ENCODE peak calls at places on chromosomes 5 and 9, in nine cellular contexts. One of them, this sample, is unnamed.

GRCh38 chr9:124257865-124258764 is at the start of gene NEK6:
- DNase-seq in heart right ventricle: peak
- DNase-seq in GM03348: peak
- DNase-seq in mesendoderm: no peak
- DNase-seq in NCI-H1105 treated with DMSO at 0.1 percent for 48 hours: no peak
- DNase-seq in BJ: no peak
- DNase-seq in activated naive CD4-positive, alpha-beta T cell treated with anti-CD3 and anti-CD28 coated beads for 36 hours: no peak
- DNase-seq in dorsolateral prefrontal cortex: no peak
- DNase-seq in T-helper 1 cell: peak
- DNase-seq in this sample: peak

GRCh38 chr5:81450940-81451339 is 57.0 kb upstream of the ACOT12 start:
- DNase-seq in heart right ventricle: no peak
- DNase-seq in GM03348: no peak
- DNase-seq in mesendoderm: peak
- DNase-seq in NCI-H1105 treated with DMSO at 0.1 percent for 48 hours: no peak
- DNase-seq in BJ: no peak
- DNase-seq in activated naive CD4-positive, alpha-beta T cell treated with anti-CD3 and anti-CD28 coated beads for 36 hours: no peak
- DNase-seq in dorsolateral prefrontal cortex: no peak
- DNase-seq in T-helper 1 cell: no peak
- DNase-seq in this sample: peak

GRCh38 chr9:132381966-132382541 is 24.6 kb downstream of the TTF1 start:
- DNase-seq in heart right ventricle: no peak
- DNase-seq in GM03348: no peak
- DNase-seq in mesendoderm: no peak
- DNase-seq in NCI-H1105 treated with DMSO at 0.1 percent for 48 hours: no peak
- DNase-seq in BJ: no peak
- DNase-seq in activated naive CD4-positive, alpha-beta T cell treated with anti-CD3 and anti-CD28 coated beads for 36 hours: no peak
- DNase-seq in dorsolateral prefrontal cortex: no peak
- DNase-seq in T-helper 1 cell: no peak
- DNase-seq in this sample: no peak

GRCh38 chr9:32722704-32723103 is 60.6 kb upstream of the TMEM215 start:
- DNase-seq in heart right ventricle: no peak
- DNase-seq in GM03348: no peak
- DNase-seq in mesendoderm: no peak
- DNase-seq in NCI-H1105 treated with DMSO at 0.1 percent for 48 hours: no peak
- DNase-seq in BJ: no peak
- DNase-seq in activated naive CD4-positive, alpha-beta T cell treated with anti-CD3 and anti-CD28 coated beads for 36 hours: no peak
- DNase-seq in dorsolateral prefrontal cortex: no peak
- DNase-seq in T-helper 1 cell: no peak
- DNase-seq in this sample: no peak

GRCh38 chr9:132042324-132042723 is 37.3 kb downstream of the MED27 start:
- DNase-seq in heart right ventricle: no peak
- DNase-seq in GM03348: peak
- DNase-seq in mesendoderm: peak
- DNase-seq in NCI-H1105 treated with DMSO at 0.1 percent for 48 hours: no peak
- DNase-seq in BJ: peak
- DNase-seq in activated naive CD4-positive, alpha-beta T cell treated with anti-CD3 and anti-CD28 coated beads for 36 hours: no peak
- DNase-seq in dorsolateral prefrontal cortex: no peak
- DNase-seq in T-helper 1 cell: no peak
- DNase-seq in this sample: peak

GRCh38 chr9:118121361-118121760 is 417.2 kb downstream of the TLR4 start:
- DNase-seq in heart right ventricle: no peak
- DNase-seq in GM03348: no peak
- DNase-seq in mesendoderm: no peak
- DNase-seq in NCI-H1105 treated with DMSO at 0.1 percent for 48 hours: no peak
- DNase-seq in BJ: no peak
- DNase-seq in activated naive CD4-positive, alpha-beta T cell treated with anti-CD3 and anti-CD28 coated beads for 36 hours: no peak
- DNase-seq in dorsolateral prefrontal cortex: no peak
- DNase-seq in T-helper 1 cell: no peak
- DNase-seq in this sample: no peak

GRCh38 chr9:21690561-21690960 is 111.9 kb upstream of the MTAP start:
- DNase-seq in heart right ventricle: no peak
- DNase-seq in GM03348: no peak
- DNase-seq in mesendoderm: no peak
- DNase-seq in NCI-H1105 treated with DMSO at 0.1 percent for 48 hours: no peak
- DNase-seq in BJ: no peak
- DNase-seq in activated naive CD4-positive, alpha-beta T cell treated with anti-CD3 and anti-CD28 coated beads for 36 hours: no peak
- DNase-seq in dorsolateral prefrontal cortex: no peak
- DNase-seq in T-helper 1 cell: no peak
- DNase-seq in this sample: no peak

GRCh38 chr9:137038916-137039315 is 7.0 kb upstream of the FUT7 start:
- DNase-seq in heart right ventricle: no peak
- DNase-seq in GM03348: no peak
- DNase-seq in mesendoderm: no peak
- DNase-seq in NCI-H1105 treated with DMSO at 0.1 percent for 48 hours: no peak
- DNase-seq in BJ: no peak
- DNase-seq in activated naive CD4-positive, alpha-beta T cell treated with anti-CD3 and anti-CD28 coated beads for 36 hours: no peak
- DNase-seq in dorsolateral prefrontal cortex: no peak
- DNase-seq in T-helper 1 cell: no peak
- DNase-seq in this sample: no peak

GRCh38 chr5:178319541-178320041 is 87.0 kb upstream of the PHYKPL start:
- DNase-seq in heart right ventricle: peak
- DNase-seq in GM03348: no peak
- DNase-seq in mesendoderm: no peak
- DNase-seq in NCI-H1105 treated with DMSO at 0.1 percent for 48 hours: no peak
- DNase-seq in BJ: no peak
- DNase-seq in activated naive CD4-positive, alpha-beta T cell treated with anti-CD3 and anti-CD28 coated beads for 36 hours: no peak
- DNase-seq in dorsolateral prefrontal cortex: no peak
- DNase-seq in T-helper 1 cell: no peak
- DNase-seq in this sample: no peak

GRCh38 chr5:133565993-133566392 is 46.3 kb downstream of the FSTL4 start:
- DNase-seq in heart right ventricle: no peak
- DNase-seq in GM03348: no peak
- DNase-seq in mesendoderm: peak
- DNase-seq in NCI-H1105 treated with DMSO at 0.1 percent for 48 hours: no peak
- DNase-seq in BJ: no peak
- DNase-seq in activated naive CD4-positive, alpha-beta T cell treated with anti-CD3 and anti-CD28 coated beads for 36 hours: peak
- DNase-seq in dorsolateral prefrontal cortex: no peak
- DNase-seq in T-helper 1 cell: no peak
- DNase-seq in this sample: peak

GRCh38 chr5:83414601-83415000 is 56.9 kb upstream of the VCAN start:
- DNase-seq in heart right ventricle: no peak
- DNase-seq in GM03348: peak
- DNase-seq in mesendoderm: no peak
- DNase-seq in NCI-H1105 treated with DMSO at 0.1 percent for 48 hours: no peak
- DNase-seq in BJ: no peak
- DNase-seq in activated naive CD4-positive, alpha-beta T cell treated with anti-CD3 and anti-CD28 coated beads for 36 hours: no peak
- DNase-seq in dorsolateral prefrontal cortex: no peak
- DNase-seq in T-helper 1 cell: no peak
- DNase-seq in this sample: no peak

GRCh38 chr5:55913396-55914140 is 62.4 kb downstream of the IL31RA start:
- DNase-seq in heart right ventricle: no peak
- DNase-seq in GM03348: no peak
- DNase-seq in mesendoderm: no peak
- DNase-seq in NCI-H1105 treated with DMSO at 0.1 percent for 48 hours: no peak
- DNase-seq in BJ: no peak
- DNase-seq in activated naive CD4-positive, alpha-beta T cell treated with anti-CD3 and anti-CD28 coated beads for 36 hours: no peak
- DNase-seq in dorsolateral prefrontal cortex: no peak
- DNase-seq in T-helper 1 cell: no peak
- DNase-seq in this sample: no peak

GRCh38 chr9:135695036-135695435 is 4.2 kb downstream of the SOHLH1 start:
- DNase-seq in heart right ventricle: no peak
- DNase-seq in GM03348: no peak
- DNase-seq in mesendoderm: no peak
- DNase-seq in NCI-H1105 treated with DMSO at 0.1 percent for 48 hours: no peak
- DNase-seq in BJ: no peak
- DNase-seq in activated naive CD4-positive, alpha-beta T cell treated with anti-CD3 and anti-CD28 coated beads for 36 hours: no peak
- DNase-seq in dorsolateral prefrontal cortex: no peak
- DNase-seq in T-helper 1 cell: no peak
- DNase-seq in this sample: no peak

GRCh38 chr5:78236046-78236445 is 58.5 kb downstream of the AP3B1 start:
- DNase-seq in heart right ventricle: no peak
- DNase-seq in GM03348: no peak
- DNase-seq in mesendoderm: no peak
- DNase-seq in NCI-H1105 treated with DMSO at 0.1 percent for 48 hours: no peak
- DNase-seq in BJ: no peak
- DNase-seq in activated naive CD4-positive, alpha-beta T cell treated with anti-CD3 and anti-CD28 coated beads for 36 hours: no peak
- DNase-seq in dorsolateral prefrontal cortex: no peak
- DNase-seq in T-helper 1 cell: no peak
- DNase-seq in this sample: no peak

GRCh38 chr5:5288236-5288635 is 134.2 kb upstream of the ICE1 start:
- DNase-seq in heart right ventricle: no peak
- DNase-seq in GM03348: peak
- DNase-seq in mesendoderm: peak
- DNase-seq in NCI-H1105 treated with DMSO at 0.1 percent for 48 hours: no peak
- DNase-seq in BJ: no peak
- DNase-seq in activated naive CD4-positive, alpha-beta T cell treated with anti-CD3 and anti-CD28 coated beads for 36 hours: no peak
- DNase-seq in dorsolateral prefrontal cortex: no peak
- DNase-seq in T-helper 1 cell: no peak
- DNase-seq in this sample: no peak

GRCh38 chr9:124164800-124165199 is 92.9 kb upstream of the NEK6 start:
- DNase-seq in heart right ventricle: no peak
- DNase-seq in GM03348: no peak
- DNase-seq in mesendoderm: no peak
- DNase-seq in NCI-H1105 treated with DMSO at 0.1 percent for 48 hours: no peak
- DNase-seq in BJ: no peak
- DNase-seq in activated naive CD4-positive, alpha-beta T cell treated with anti-CD3 and anti-CD28 coated beads for 36 hours: no peak
- DNase-seq in dorsolateral prefrontal cortex: peak
- DNase-seq in T-helper 1 cell: no peak
- DNase-seq in this sample: no peak

GRCh38 chr5:68405026-68405684 is 189.6 kb downstream of the PIK3R1 start:
- DNase-seq in heart right ventricle: no peak
- DNase-seq in GM03348: no peak
- DNase-seq in mesendoderm: peak
- DNase-seq in NCI-H1105 treated with DMSO at 0.1 percent for 48 hours: no peak
- DNase-seq in BJ: no peak
- DNase-seq in activated naive CD4-positive, alpha-beta T cell treated with anti-CD3 and anti-CD28 coated beads for 36 hours: no peak
- DNase-seq in dorsolateral prefrontal cortex: no peak
- DNase-seq in T-helper 1 cell: no peak
- DNase-seq in this sample: no peak

GRCh38 chr9:90878562-90878961 is 76.9 kb downstream of the SYK start:
- DNase-seq in heart right ventricle: no peak
- DNase-seq in GM03348: no peak
- DNase-seq in mesendoderm: no peak
- DNase-seq in NCI-H1105 treated with DMSO at 0.1 percent for 48 hours: no peak
- DNase-seq in BJ: no peak
- DNase-seq in activated naive CD4-positive, alpha-beta T cell treated with anti-CD3 and anti-CD28 coated beads for 36 hours: no peak
- DNase-seq in dorsolateral prefrontal cortex: no peak
- DNase-seq in T-helper 1 cell: no peak
- DNase-seq in this sample: no peak

GRCh38 chr9:114004221-114004716 is 73.8 kb downstream of the AMBP start:
- DNase-seq in heart right ventricle: peak
- DNase-seq in GM03348: no peak
- DNase-seq in mesendoderm: no peak
- DNase-seq in NCI-H1105 treated with DMSO at 0.1 percent for 48 hours: no peak
- DNase-seq in BJ: no peak
- DNase-seq in activated naive CD4-positive, alpha-beta T cell treated with anti-CD3 and anti-CD28 coated beads for 36 hours: no peak
- DNase-seq in dorsolateral prefrontal cortex: peak
- DNase-seq in T-helper 1 cell: no peak
- DNase-seq in this sample: no peak

GRCh38 chr5:1445895-1446601 is 808 bp upstream of the SLC6A3 start:
- DNase-seq in heart right ventricle: no peak
- DNase-seq in GM03348: peak
- DNase-seq in mesendoderm: peak
- DNase-seq in NCI-H1105 treated with DMSO at 0.1 percent for 48 hours: no peak
- DNase-seq in BJ: no peak
- DNase-seq in activated naive CD4-positive, alpha-beta T cell treated with anti-CD3 and anti-CD28 coated beads for 36 hours: no peak
- DNase-seq in dorsolateral prefrontal cortex: peak
- DNase-seq in T-helper 1 cell: no peak
- DNase-seq in this sample: no peak

GRCh38 chr5:41686767-41687166 is 176.4 kb upstream of the PLCXD3 start:
- DNase-seq in heart right ventricle: no peak
- DNase-seq in GM03348: no peak
- DNase-seq in mesendoderm: no peak
- DNase-seq in NCI-H1105 treated with DMSO at 0.1 percent for 48 hours: no peak
- DNase-seq in BJ: no peak
- DNase-seq in activated naive CD4-positive, alpha-beta T cell treated with anti-CD3 and anti-CD28 coated beads for 36 hours: no peak
- DNase-seq in dorsolateral prefrontal cortex: no peak
- DNase-seq in T-helper 1 cell: no peak
- DNase-seq in this sample: no peak

GRCh38 chr5:144697847-144698262 is 527.2 kb downstream of the KCTD16 start:
- DNase-seq in heart right ventricle: no peak
- DNase-seq in GM03348: peak
- DNase-seq in mesendoderm: peak
- DNase-seq in NCI-H1105 treated with DMSO at 0.1 percent for 48 hours: no peak
- DNase-seq in BJ: peak
- DNase-seq in activated naive CD4-positive, alpha-beta T cell treated with anti-CD3 and anti-CD28 coated beads for 36 hours: no peak
- DNase-seq in dorsolateral prefrontal cortex: no peak
- DNase-seq in T-helper 1 cell: no peak
- DNase-seq in this sample: peak

GRCh38 chr5:171299228-171299627 is 9.8 kb upstream of the TLX3 start:
- DNase-seq in heart right ventricle: no peak
- DNase-seq in GM03348: no peak
- DNase-seq in mesendoderm: no peak
- DNase-seq in NCI-H1105 treated with DMSO at 0.1 percent for 48 hours: no peak
- DNase-seq in BJ: no peak
- DNase-seq in activated naive CD4-positive, alpha-beta T cell treated with anti-CD3 and anti-CD28 coated beads for 36 hours: no peak
- DNase-seq in dorsolateral prefrontal cortex: no peak
- DNase-seq in T-helper 1 cell: no peak
- DNase-seq in this sample: no peak

GRCh38 chr5:67493676-67494075 is 297.1 kb upstream of the CD180 start:
- DNase-seq in heart right ventricle: peak
- DNase-seq in GM03348: peak
- DNase-seq in mesendoderm: peak
- DNase-seq in NCI-H1105 treated with DMSO at 0.1 percent for 48 hours: no peak
- DNase-seq in BJ: no peak
- DNase-seq in activated naive CD4-positive, alpha-beta T cell treated with anti-CD3 and anti-CD28 coated beads for 36 hours: peak
- DNase-seq in dorsolateral prefrontal cortex: peak
- DNase-seq in T-helper 1 cell: no peak
- DNase-seq in this sample: no peak

GRCh38 chr9:32395483-32396216 is 11.2 kb downstream of the ACO1 start:
- DNase-seq in heart right ventricle: peak
- DNase-seq in GM03348: peak
- DNase-seq in mesendoderm: no peak
- DNase-seq in NCI-H1105 treated with DMSO at 0.1 percent for 48 hours: no peak
- DNase-seq in BJ: peak
- DNase-seq in activated naive CD4-positive, alpha-beta T cell treated with anti-CD3 and anti-CD28 coated beads for 36 hours: no peak
- DNase-seq in dorsolateral prefrontal cortex: no peak
- DNase-seq in T-helper 1 cell: no peak
- DNase-seq in this sample: peak